ENCODE peak calls at places on chromosomes 7 and 10, in eight cellular contexts. S is MV-4-11; B is thoracic aorta; N is GM03348; G is NCI-H1105; A is globus pallidus; V is CD8-positive, alpha-beta memory T cell; K is fibroblast of lung. R is an unnamed sample.

GRCh38 chr10:47402681-47403301 is 18.7 kb upstream of the ZNF488 start:
- DNase-seq in S (no peak), B (no peak), N (peak; percentile 91), G (no peak), A (no peak), V (no peak), K (peak; percentile 93), R (peak; percentile 36)

GRCh38 chr10:62594093-62594520 is 210.4 kb upstream of the ADO start:
- DNase-seq in S (peak; percentile 56), B (no peak), N (peak; percentile 72), G (peak; percentile 17), A (peak; percentile 61), V (peak; percentile 36), K (peak; percentile 52), R (peak; percentile 84)

GRCh38 chr10:20891338-20891714 is 5.8 kb downstream of the NEBL start:
- DNase-seq in S (no peak), B (no peak), N (no peak), G (no peak), A (no peak), V (no peak), K (peak; percentile 95), R (no peak)

GRCh38 chr10:132868995-132869394 is 73.4 kb downstream of the CFAP46 start:
- DNase-seq in S (no peak), B (no peak), N (no peak), G (no peak), A (no peak), V (no peak), K (no peak), R (no peak)

GRCh38 chr10:5268234-5268633 is 71.6 kb downstream of the AKR1C4 start:
- DNase-seq in S (no peak), B (no peak), N (no peak), G (no peak), A (no peak), V (no peak), K (no peak), R (no peak)

GRCh38 chr10:68125770-68126169 is 16.5 kb downstream of the MYPN start:
- DNase-seq in S (no peak), B (no peak), N (no peak), G (no peak), A (no peak), V (no peak), K (peak; percentile 10), R (no peak)

GRCh38 chr10:74011762-74012161 is 13.8 kb downstream of the VCL start:
- DNase-seq in S (peak; percentile 24), B (peak; percentile 23), N (peak; percentile 51), G (no peak), A (peak; percentile 19), V (no peak), K (peak; percentile 94), R (peak; percentile 37)

GRCh38 chr10:97022616-97023015 is 163.1 kb downstream of the SLIT1 start:
- DNase-seq in S (no peak), B (no peak), N (no peak), G (no peak), A (no peak), V (no peak), K (no peak), R (no peak)

GRCh38 chr7:5012985-5013384 is 32.7 kb upstream of the RBAK start:
- DNase-seq in S (no peak), B (no peak), N (no peak), G (no peak), A (no peak), V (no peak), K (no peak), R (no peak)

GRCh38 chr10:58638406-58638805 is 125.7 kb downstream of the BICC1 start:
- DNase-seq in S (no peak), B (no peak), N (no peak), G (no peak), A (no peak), V (no peak), K (peak; percentile 80), R (no peak)

GRCh38 chr10:131729938-131730660 is 170.7 kb upstream of the PPP2R2D start:
- DNase-seq in S (no peak), B (no peak), N (no peak), G (no peak), A (no peak), V (no peak), K (no peak), R (no peak)

GRCh38 chr7:128841961-128842673 is 11.9 kb downstream of the FLNC start:
- DNase-seq in S (peak; percentile 14), B (no peak), N (peak; percentile 79), G (no peak), A (no peak), V (peak; percentile 35), K (peak; percentile 58), R (no peak)

GRCh38 chr10:77977975-77978759 is 51.1 kb downstream of the POLR3A start:
- DNase-seq in S (no peak), B (no peak), N (no peak), G (no peak), A (no peak), V (no peak), K (no peak), R (no peak)

GRCh38 chr10:5595591-5596590 is 70.5 kb downstream of the ASB13 start:
- DNase-seq in S (no peak), B (no peak), N (peak; percentile 80), G (no peak), A (no peak), V (no peak), K (peak; percentile 96), R (no peak)

GRCh38 chr7:107874605-107875446 is 16.2 kb upstream of the DLD start:
- DNase-seq in S (peak; percentile 56), B (no peak), N (peak; percentile 84), G (peak; percentile 51), A (peak; percentile 55), V (peak; percentile 46), K (peak; percentile 53), R (peak; percentile 79)

GRCh38 chr7:150805864-150806263 is 5.3 kb downstream of the TMEM176A start:
- DNase-seq in S (no peak), B (no peak), N (no peak), G (no peak), A (no peak), V (no peak), K (no peak), R (no peak)

GRCh38 chr10:31759124-31759798 is 169.4 kb downstream of the ARHGAP12 start:
- DNase-seq in S (no peak), B (peak; percentile 45), N (peak; percentile 55), G (peak; percentile 37), A (peak; percentile 37), V (peak; percentile 28), K (no peak), R (no peak)

GRCh38 chr10:74901240-74901827 is 74.9 kb downstream of the KAT6B start:
- DNase-seq in S (no peak), B (no peak), N (no peak), G (no peak), A (no peak), V (no peak), K (peak; percentile 25), R (no peak)

GRCh38 chr10:84214612-84215235 is 10.6 kb downstream of the LRIT2 start:
- DNase-seq in S (peak; percentile 5), B (no peak), N (no peak), G (no peak), A (no peak), V (no peak), K (no peak), R (peak; percentile 40)

GRCh38 chr7:2607122-2607912 is 24.5 kb upstream of the TTYH3 start:
- DNase-seq in S (no peak), B (peak; percentile 40), N (peak; percentile 57), G (no peak), A (no peak), V (no peak), K (no peak), R (no peak)

GRCh38 chr10:120607710-120608703 is 151.0 kb downstream of the PLPP4 start:
- DNase-seq in S (no peak), B (no peak), N (no peak), G (no peak), A (no peak), V (no peak), K (peak; percentile 59), R (no peak)

GRCh38 chr7:139034336-139034735 is 1.5 kb downstream of the ZC3HAV1L start:
- DNase-seq in S (no peak), B (no peak), N (no peak), G (no peak), A (no peak), V (no peak), K (peak; percentile 21), R (no peak)

GRCh38 chr10:44725404-44725803 is 185.7 kb upstream of the TMEM72 start:
- DNase-seq in S (peak; percentile 97), B (no peak), N (peak; percentile 69), G (no peak), A (peak; percentile 16), V (no peak), K (peak; percentile 58), R (peak; percentile 51)

GRCh38 chr7:43905209-43905946 is 1.0 kb downstream of the URGCP start:
- DNase-seq in S (no peak), B (no peak), N (peak; percentile 52), G (no peak), A (no peak), V (no peak), K (peak; percentile 9), R (no peak)

GRCh38 chr10:26621243-26621888 is 76.1 kb upstream of the PDSS1 start:
- DNase-seq in S (no peak), B (no peak), N (no peak), G (no peak), A (no peak), V (no peak), K (no peak), R (no peak)

GRCh38 chr10:121337356-121337936 is 260.8 kb downstream of the FGFR2 start:
- DNase-seq in S (no peak), B (no peak), N (no peak), G (peak; percentile 1), A (no peak), V (no peak), K (no peak), R (peak; percentile 60)

GRCh38 chr7:149801816-149802215 is 28.4 kb upstream of the ZNF467 start:
- DNase-seq in S (no peak), B (no peak), N (no peak), G (no peak), A (no peak), V (no peak), K (no peak), R (no peak)